ENCODE peak calls at places on chromosomes 5 and 9, in seven cellular contexts. One of them, this sample, is unnamed.

GRCh38 chr5:146947181-146947941 is 68.8 kb upstream of the PPP2R2B start:
- DNase-seq in mesendoderm: peak
- DNase-seq in IMR-90: peak
- DNase-seq in mesenchymal stem cell: peak
- DNase-seq in neuronal stem cell: peak
- DNase-seq in H9: no peak
- DNase-seq in H1: no peak
- DNase-seq in this sample: no peak

GRCh38 chr5:6377582-6378127 is 692 bp downstream of the MED10 start:
- DNase-seq in neuronal stem cell: no peak
- DNase-seq in mesenchymal stem cell: peak
- DNase-seq in H9: peak
- DNase-seq in H1: no peak
- DNase-seq in mesendoderm: no peak
- DNase-seq in IMR-90: no peak
- DNase-seq in this sample: no peak

GRCh38 chr5:17302590-17302989 is 85.2 kb downstream of the BASP1 start:
- DNase-seq in mesendoderm: no peak
- DNase-seq in H9: no peak
- DNase-seq in neuronal stem cell: no peak
- DNase-seq in IMR-90: no peak
- DNase-seq in H1: no peak
- DNase-seq in mesenchymal stem cell: peak
- DNase-seq in this sample: peak

GRCh38 chr5:176167800-176168199 is 70.4 kb upstream of the SIMC1 start:
- DNase-seq in mesendoderm: no peak
- DNase-seq in H1: no peak
- DNase-seq in mesenchymal stem cell: no peak
- DNase-seq in neuronal stem cell: peak
- DNase-seq in H9: no peak
- DNase-seq in IMR-90: no peak
- DNase-seq in this sample: no peak

GRCh38 chr5:123450641-123451421 is 27.6 kb upstream of the CEP120 start:
- DNase-seq in H1: no peak
- DNase-seq in neuronal stem cell: no peak
- DNase-seq in IMR-90: no peak
- DNase-seq in H9: no peak
- DNase-seq in mesenchymal stem cell: peak
- DNase-seq in mesendoderm: no peak
- DNase-seq in this sample: no peak

GRCh38 chr5:166127766-166128565 is 2163.5 kb upstream of the WWC1 start:
- DNase-seq in H1: no peak
- DNase-seq in IMR-90: no peak
- DNase-seq in mesenchymal stem cell: no peak
- DNase-seq in H9: no peak
- DNase-seq in neuronal stem cell: no peak
- DNase-seq in mesendoderm: peak
- DNase-seq in this sample: no peak

GRCh38 chr9:4640027-4640426 is 22.1 kb upstream of the PLPP6 start:
- DNase-seq in H9: no peak
- DNase-seq in IMR-90: no peak
- DNase-seq in neuronal stem cell: no peak
- DNase-seq in mesenchymal stem cell: peak
- DNase-seq in H1: no peak
- DNase-seq in mesendoderm: no peak
- DNase-seq in this sample: peak

GRCh38 chr5:17105744-17106450 is 111.5 kb upstream of the BASP1 start:
- DNase-seq in H9: no peak
- DNase-seq in H1: no peak
- DNase-seq in mesendoderm: no peak
- DNase-seq in IMR-90: peak
- DNase-seq in neuronal stem cell: no peak
- DNase-seq in mesenchymal stem cell: no peak
- DNase-seq in this sample: no peak

GRCh38 chr9:136552117-136552685 is 6.4 kb upstream of the NOTCH1 start:
- DNase-seq in H9: no peak
- DNase-seq in mesendoderm: no peak
- DNase-seq in neuronal stem cell: no peak
- DNase-seq in mesenchymal stem cell: peak
- DNase-seq in H1: no peak
- DNase-seq in IMR-90: peak
- DNase-seq in this sample: peak

GRCh38 chr5:37552770-37553719 is 173.9 kb downstream of the WDR70 start:
- DNase-seq in neuronal stem cell: no peak
- DNase-seq in mesendoderm: peak
- DNase-seq in mesenchymal stem cell: peak
- DNase-seq in H9: no peak
- DNase-seq in H1: no peak
- DNase-seq in IMR-90: peak
- DNase-seq in this sample: no peak

GRCh38 chr5:157266286-157267007 is 524 bp downstream of the CYFIP2 start:
- DNase-seq in IMR-90: no peak
- DNase-seq in neuronal stem cell: peak
- DNase-seq in H1: no peak
- DNase-seq in mesendoderm: peak
- DNase-seq in mesenchymal stem cell: no peak
- DNase-seq in H9: peak
- DNase-seq in this sample: peak

GRCh38 chr5:45695011-45695667 is 1.0 kb downstream of the HCN1 start:
- DNase-seq in H9: peak
- DNase-seq in IMR-90: no peak
- DNase-seq in H1: no peak
- DNase-seq in mesendoderm: peak
- DNase-seq in mesenchymal stem cell: no peak
- DNase-seq in neuronal stem cell: no peak
- DNase-seq in this sample: no peak

GRCh38 chr5:38800515-38800914 is 45.3 kb upstream of the OSMR start:
- DNase-seq in H9: no peak
- DNase-seq in IMR-90: no peak
- DNase-seq in mesendoderm: no peak
- DNase-seq in mesenchymal stem cell: peak
- DNase-seq in H1: no peak
- DNase-seq in neuronal stem cell: no peak
- DNase-seq in this sample: no peak

GRCh38 chr5:178284095-178284675 is 51.6 kb upstream of the PHYKPL start:
- DNase-seq in neuronal stem cell: no peak
- DNase-seq in mesendoderm: peak
- DNase-seq in mesenchymal stem cell: no peak
- DNase-seq in H1: no peak
- DNase-seq in IMR-90: peak
- DNase-seq in H9: no peak
- DNase-seq in this sample: no peak

GRCh38 chr9:35906923-35907699 is 1.1 kb downstream of the HRCT1 start:
- DNase-seq in neuronal stem cell: no peak
- DNase-seq in IMR-90: peak
- DNase-seq in H1: no peak
- DNase-seq in H9: no peak
- DNase-seq in mesendoderm: peak
- DNase-seq in mesenchymal stem cell: peak
- DNase-seq in this sample: peak

GRCh38 chr5:143986567-143987242 is 174.7 kb downstream of the HMHB1 start:
- DNase-seq in mesenchymal stem cell: peak
- DNase-seq in neuronal stem cell: no peak
- DNase-seq in H9: no peak
- DNase-seq in IMR-90: peak
- DNase-seq in mesendoderm: peak
- DNase-seq in H1: no peak
- DNase-seq in this sample: no peak

GRCh38 chr5:50666261-50667078 is at the start of gene PARP8:
- DNase-seq in mesendoderm: peak
- DNase-seq in neuronal stem cell: peak
- DNase-seq in mesenchymal stem cell: peak
- DNase-seq in IMR-90: peak
- DNase-seq in H1: no peak
- DNase-seq in H9: peak
- DNase-seq in this sample: peak

GRCh38 chr9:98146101-98146991 is 27.3 kb upstream of the TRIM14 start:
- DNase-seq in mesenchymal stem cell: peak
- DNase-seq in mesendoderm: peak
- DNase-seq in IMR-90: peak
- DNase-seq in H1: no peak
- DNase-seq in neuronal stem cell: no peak
- DNase-seq in H9: no peak
- DNase-seq in this sample: peak

DNA sequence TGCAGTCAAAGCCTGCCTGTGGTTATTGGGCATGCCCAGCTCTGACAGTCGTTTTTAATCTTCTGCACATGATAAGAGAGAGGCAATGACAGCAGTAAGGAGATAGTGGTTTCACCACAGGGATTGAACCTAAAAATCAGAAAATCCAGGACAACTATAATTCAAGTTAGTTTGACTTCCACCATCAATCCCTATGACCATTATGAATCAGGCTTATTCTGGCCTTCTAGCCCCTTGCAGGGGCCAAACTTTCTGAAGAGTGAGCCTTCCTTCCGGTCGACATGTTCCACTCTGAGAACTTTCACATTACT is 782.9 kb upstream of the NUDT12 start:
- DNase-seq in H1: no peak
- DNase-seq in mesendoderm: peak
- DNase-seq in neuronal stem cell: no peak
- DNase-seq in H9: no peak
- DNase-seq in mesenchymal stem cell: no peak
- DNase-seq in IMR-90: no peak
- DNase-seq in this sample: no peak
- H2AK5ac ChIP-seq in H1: no peak
- H2AK5ac ChIP-seq in mesendoderm: no peak
- H2AK5ac ChIP-seq in neuronal stem cell: no peak
- H2AK5ac ChIP-seq in H9: no peak
- H2AK5ac ChIP-seq in mesenchymal stem cell: no peak
- H2AK5ac ChIP-seq in IMR-90: no peak
- H2AK5ac ChIP-seq in this sample: no peak

GRCh38 chr5:150051657-150052195 is 34.6 kb downstream of the CSF1R start:
- DNase-seq in mesendoderm: no peak
- DNase-seq in H1: no peak
- DNase-seq in IMR-90: no peak
- DNase-seq in mesenchymal stem cell: no peak
- DNase-seq in neuronal stem cell: no peak
- DNase-seq in H9: no peak
- DNase-seq in this sample: no peak
- H2AK5ac ChIP-seq in mesendoderm: no peak
- H2AK5ac ChIP-seq in H1: no peak
- H2AK5ac ChIP-seq in IMR-90: peak
- H2AK5ac ChIP-seq in mesenchymal stem cell: no peak
- H2AK5ac ChIP-seq in neuronal stem cell: no peak
- H2AK5ac ChIP-seq in H9: no peak
- H2AK5ac ChIP-seq in this sample: no peak

GRCh38 chr9:129232839-129233568 is 54.9 kb upstream of the IER5L start:
- DNase-seq in mesendoderm: no peak
- DNase-seq in neuronal stem cell: no peak
- DNase-seq in IMR-90: no peak
- DNase-seq in mesenchymal stem cell: no peak
- DNase-seq in H9: no peak
- DNase-seq in H1: no peak
- DNase-seq in this sample: no peak

GRCh38 chr9:129231759-129232158 is 53.7 kb upstream of the IER5L start:
- DNase-seq in neuronal stem cell: no peak
- DNase-seq in IMR-90: no peak
- DNase-seq in mesendoderm: no peak
- DNase-seq in mesenchymal stem cell: no peak
- DNase-seq in H9: no peak
- DNase-seq in H1: no peak
- DNase-seq in this sample: no peak

GRCh38 chr9:129230302-129230701 is 52.2 kb upstream of the IER5L start:
- DNase-seq in neuronal stem cell: no peak
- DNase-seq in H1: no peak
- DNase-seq in mesendoderm: no peak
- DNase-seq in H9: no peak
- DNase-seq in mesenchymal stem cell: no peak
- DNase-seq in IMR-90: no peak
- DNase-seq in this sample: no peak

GRCh38 chr9:129234491-129234890 is 56.4 kb upstream of the IER5L start:
- DNase-seq in IMR-90: no peak
- DNase-seq in neuronal stem cell: no peak
- DNase-seq in mesenchymal stem cell: no peak
- DNase-seq in mesendoderm: no peak
- DNase-seq in H1: no peak
- DNase-seq in H9: no peak
- DNase-seq in this sample: no peak

DNA sequence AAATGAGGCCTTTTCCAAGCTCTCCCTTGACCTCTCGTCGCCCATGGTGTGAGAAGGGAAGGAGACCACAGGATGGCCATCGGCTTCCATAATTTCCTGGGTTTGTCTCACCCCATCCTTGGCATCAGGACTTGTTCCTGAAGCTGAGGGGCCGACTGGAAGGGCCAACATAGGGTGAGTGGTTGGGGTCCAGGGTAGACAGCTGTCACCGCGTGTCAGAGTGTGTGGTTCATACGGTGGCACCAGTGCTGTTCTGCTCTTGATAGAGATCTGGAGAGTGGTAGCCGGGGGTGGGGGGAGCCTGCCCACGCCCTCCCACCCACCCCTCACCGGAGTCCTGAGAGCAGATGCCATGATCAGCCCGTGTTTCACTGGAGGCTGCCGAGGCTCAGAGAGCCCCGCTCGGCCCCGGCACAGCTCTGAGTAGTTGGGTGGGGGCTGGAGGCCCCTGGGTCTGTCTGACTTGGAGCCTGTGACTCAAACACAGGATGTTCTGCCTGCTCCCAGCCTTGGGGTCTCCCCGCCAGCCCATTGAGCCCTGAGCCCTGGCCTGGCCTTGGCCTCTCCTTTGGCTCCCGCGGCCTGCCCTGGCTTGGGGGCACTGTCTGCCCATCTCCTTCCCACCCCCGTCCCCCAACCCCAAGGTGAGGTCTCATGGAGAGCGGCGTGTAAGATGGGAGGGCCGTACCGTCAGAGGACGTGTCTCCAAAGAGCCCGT is 53.1 kb upstream of the IER5L start:
- DNase-seq in neuronal stem cell: no peak
- DNase-seq in IMR-90: no peak
- DNase-seq in H1: no peak
- DNase-seq in H9: no peak
- DNase-seq in mesendoderm: no peak
- DNase-seq in mesenchymal stem cell: no peak
- DNase-seq in this sample: no peak
- H2AK5ac ChIP-seq in neuronal stem cell: peak
- H2AK5ac ChIP-seq in IMR-90: no peak
- H2AK5ac ChIP-seq in H1: no peak
- H2AK5ac ChIP-seq in H9: no peak
- H2AK5ac ChIP-seq in mesendoderm: no peak
- H2AK5ac ChIP-seq in mesenchymal stem cell: no peak
- H2AK5ac ChIP-seq in this sample: peak

DNA sequence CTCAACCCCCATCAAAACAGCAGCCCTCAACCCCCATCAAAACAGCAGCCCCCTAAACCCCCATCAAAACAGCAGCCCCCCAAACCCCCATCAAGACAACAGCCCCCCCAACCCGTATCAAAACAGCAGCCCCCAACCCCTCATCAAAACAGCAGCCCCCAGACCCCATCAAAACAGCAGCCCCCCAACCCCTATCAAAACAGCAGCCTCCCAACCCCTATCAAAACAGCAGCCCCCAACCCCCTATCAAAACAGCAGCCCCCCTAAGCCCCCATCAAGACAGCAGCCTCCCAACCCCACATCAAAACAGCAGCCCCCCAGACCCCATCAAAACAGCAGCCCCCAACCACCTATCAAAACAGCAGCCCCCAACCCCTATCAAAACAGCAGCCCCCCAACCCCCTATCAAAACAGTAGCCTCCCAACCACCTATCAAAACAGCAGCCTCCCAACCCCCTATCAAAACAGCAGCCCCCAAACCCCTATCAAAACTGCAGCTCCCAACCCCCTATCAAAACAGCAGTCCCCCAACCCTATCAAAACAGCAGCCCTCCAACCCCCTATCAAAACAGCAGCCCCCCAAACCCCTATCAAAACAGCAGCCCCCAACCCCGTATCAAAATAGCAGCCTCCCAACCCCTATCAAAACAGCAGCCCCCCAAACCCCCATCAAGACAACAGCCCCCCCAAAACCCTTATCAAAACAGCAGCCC is 1.2 kb downstream of the TPPP start:
- DNase-seq in IMR-90: no peak
- DNase-seq in H9: peak
- DNase-seq in H1: no peak
- DNase-seq in mesenchymal stem cell: no peak
- DNase-seq in mesendoderm: no peak
- DNase-seq in neuronal stem cell: no peak
- DNase-seq in this sample: no peak
- H2AK5ac ChIP-seq in IMR-90: no peak
- H2AK5ac ChIP-seq in H9: no peak
- H2AK5ac ChIP-seq in H1: no peak
- H2AK5ac ChIP-seq in mesenchymal stem cell: no peak
- H2AK5ac ChIP-seq in mesendoderm: no peak
- H2AK5ac ChIP-seq in neuronal stem cell: no peak
- H2AK5ac ChIP-seq in this sample: no peak

This sample was measured in trophoblast cell.